ENCODE peak calls at places on chromosome 16, in nine cellular contexts. F, I, Z, J, G, D, S, U and N are unnamed samples.
A peak's percentile ranks its signal among the peaks of the same experiment; 100 is the strongest.

GRCh38 chr16:89395150-89396142 is 94.9 kb downstream of the ANKRD11 start:
- DNase-seq in F (peak; percentile 88), I (peak; percentile 93), Z (no peak), J (peak; percentile 92), G (peak; percentile 90), D (no peak), S (peak; percentile 87), U (peak; percentile 96), N (no peak)

GRCh38 chr16:55479560-55480197 is 681 bp downstream of the MMP2 start:
- DNase-seq in F (no peak), I (no peak), Z (no peak), J (no peak), G (no peak), D (no peak), S (no peak), U (no peak), N (no peak)

GRCh38 chr16:22004321-22004720 is 3.4 kb upstream of the PDZD9 start:
- DNase-seq in F (no peak), I (no peak), Z (peak; percentile 39), J (no peak), G (no peak), D (no peak), S (no peak), U (no peak), N (no peak)

GRCh38 chr16:1786242-1787055 is 3.7 kb downstream of the NUBP2 start:
- DNase-seq in F (no peak), I (no peak), Z (peak; percentile 62), J (no peak), G (no peak), D (no peak), S (no peak), U (no peak), N (no peak)

GRCh38 chr16:17520567-17520966 is 49.8 kb upstream of the XYLT1 start:
- DNase-seq in F (no peak), I (no peak), Z (no peak), J (no peak), G (no peak), D (no peak), S (no peak), U (no peak), N (no peak)

GRCh38 chr16:86027366-86028126 is 128.6 kb downstream of the IRF8 start:
- DNase-seq in F (no peak), I (peak; percentile 56), Z (no peak), J (no peak), G (peak; percentile 68), D (no peak), S (peak; percentile 53), U (no peak), N (no peak)

GRCh38 chr16:83136924-83137323 is 510.2 kb downstream of the CDH13 start:
- DNase-seq in F (no peak), I (no peak), Z (no peak), J (no peak), G (no peak), D (no peak), S (no peak), U (no peak), N (no peak)

GRCh38 chr16:62018301-62019060 is 17.8 kb downstream of the CDH8 start:
- DNase-seq in F (no peak), I (no peak), Z (no peak), J (no peak), G (no peak), D (no peak), S (no peak), U (no peak), N (no peak)

DNA sequence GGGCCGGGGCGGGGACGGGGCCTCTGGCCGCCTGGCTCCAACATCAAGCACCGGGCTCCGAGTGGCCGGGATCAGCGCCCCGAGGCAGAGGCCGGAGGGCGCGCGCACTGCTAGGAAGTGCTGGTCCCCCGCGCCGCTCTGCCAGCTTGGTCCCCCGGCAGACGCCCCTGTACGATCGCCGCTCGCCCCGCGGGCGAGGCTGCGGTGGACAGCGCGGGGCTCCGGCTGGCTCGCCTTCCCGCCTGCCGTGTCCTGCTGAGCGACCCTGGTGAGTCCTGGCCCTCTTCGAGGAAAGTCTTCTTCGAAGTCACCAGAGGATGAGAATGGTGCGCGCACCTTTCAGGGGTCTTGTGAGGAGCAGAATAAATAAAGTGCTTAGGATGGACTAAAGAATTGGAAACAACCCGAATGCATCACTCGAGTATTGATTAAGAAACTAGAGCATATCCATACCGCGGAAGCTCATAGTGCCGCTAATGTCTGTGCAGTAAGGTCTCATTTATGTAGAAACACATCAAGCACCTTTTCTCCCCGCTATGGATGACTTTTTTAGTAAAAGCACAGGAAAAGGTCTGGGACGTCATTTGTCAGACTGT is 389 bp downstream of the ZNF213 start:
- DNase-seq in F (no peak), I (no peak), Z (no peak), J (no peak), G (no peak), D (no peak), S (no peak), U (no peak), N (no peak)
- TF ChIP-seq POLR2A in F (peak; percentile 70), I (no peak), Z (peak; percentile 20), J (no peak), G (no peak), D (peak; percentile 83), S (no peak), U (no peak), N (no peak)

DNA sequence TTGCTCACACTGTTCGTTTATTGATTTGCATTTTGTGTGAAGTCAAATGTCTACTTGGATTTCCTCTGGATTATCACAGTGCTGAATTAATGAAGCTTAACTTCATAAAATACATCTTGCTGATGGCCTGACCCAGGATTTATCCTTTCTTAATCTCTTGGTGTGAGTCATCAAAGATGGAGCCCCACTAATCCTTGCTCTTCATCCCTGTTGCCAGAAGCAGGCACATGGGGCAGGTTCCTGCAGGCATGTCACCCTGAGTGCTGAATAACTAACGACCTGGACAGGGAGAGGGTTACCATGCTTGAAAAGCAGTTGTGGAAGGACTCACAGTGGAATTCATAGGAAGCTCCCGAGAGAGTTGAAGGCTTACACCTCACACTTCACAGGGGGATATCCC is 56.0 kb upstream of the FA2H start:
- DNase-seq in F (no peak), I (no peak), Z (no peak), J (no peak), G (no peak), D (no peak), S (no peak), U (no peak), N (no peak)
- H3K27ac ChIP-seq in F (no peak overlapping the region), I (no peak overlapping the region), Z (no peak overlapping the region), J (no peak overlapping the region), G (no peak overlapping the region), D (no peak overlapping the region), S (no peak overlapping the region), U (no peak overlapping the region), N (no peak overlapping the region)

GRCh38 chr16:56984639-56985038 is 4.7 kb upstream of the NLRC5 start:
- DNase-seq in F (no peak), I (no peak), Z (no peak), J (no peak), G (peak; percentile 80), D (no peak), S (no peak), U (no peak), N (no peak)
- H3K4me1 ChIP-seq in F (peaks cover 30% of the 10 kb centered on the region), I (peaks cover 37% of the 10 kb centered on the region), Z (peaks cover 2% of the 10 kb centered on the region), J (peaks cover 52% of the 10 kb centered on the region), G (peaks cover 7% of the 10 kb centered on the region), D (peaks cover 55% of the 10 kb centered on the region), S (peaks cover 16% of the 10 kb centered on the region), U (no peaks in the 10 kb centered on the region), N (peaks cover 39% of the 10 kb centered on the region)

GRCh38 chr16:11251525-11252481 is 4.2 kb downstream of the SOCS1 start:
- DNase-seq in F (no peak), I (no peak), Z (no peak), J (peak; percentile 42), G (peak; percentile 85), D (no peak), S (peak; percentile 41), U (no peak), N (no peak)
- TF ChIP-seq POLR2A in F (no peak), I (no peak), Z (peak; percentile 21), J (no peak), G (peak; percentile 28), D (peak; percentile 72), S (no peak), U (no peak), N (no peak)

GRCh38 chr16:81431554-81432353 is 12.9 kb upstream of the CMIP start:
- DNase-seq in F (peak; percentile 90), I (no peak), Z (no peak), J (no peak), G (no peak), D (no peak), S (no peak), U (peak; percentile 49), N (no peak)
- H3K27ac ChIP-seq in F (peak overlapping the region; percentile 90), I (peak overlapping the region; percentile 70), Z (no peak overlapping the region), J (peak overlapping the region; percentile 60), G (no peak overlapping the region), D (peak overlapping the region; percentile 21), S (no peak overlapping the region), U (no peak overlapping the region), N (peak overlapping the region; percentile 87)

GRCh38 chr16:57502048-57502775 is 15.9 kb upstream of the DOK4 start:
- DNase-seq in F (no peak), I (no peak), Z (no peak), J (no peak), G (no peak), D (no peak), S (no peak), U (no peak), N (no peak)

GRCh38 chr16:57505169-57505568 is 18.9 kb upstream of the DOK4 start:
- DNase-seq in F (no peak), I (no peak), Z (no peak), J (no peak), G (no peak), D (no peak), S (no peak), U (no peak), N (no peak)

GRCh38 chr16:57504001-57504400 is 17.7 kb upstream of the DOK4 start:
- DNase-seq in F (no peak), I (no peak), Z (no peak), J (no peak), G (no peak), D (no peak), S (no peak), U (no peak), N (no peak)

GRCh38 chr16:57504491-57504890 is 18.2 kb upstream of the DOK4 start:
- DNase-seq in F (no peak), I (no peak), Z (no peak), J (no peak), G (no peak), D (no peak), S (no peak), U (no peak), N (no peak)

DNA sequence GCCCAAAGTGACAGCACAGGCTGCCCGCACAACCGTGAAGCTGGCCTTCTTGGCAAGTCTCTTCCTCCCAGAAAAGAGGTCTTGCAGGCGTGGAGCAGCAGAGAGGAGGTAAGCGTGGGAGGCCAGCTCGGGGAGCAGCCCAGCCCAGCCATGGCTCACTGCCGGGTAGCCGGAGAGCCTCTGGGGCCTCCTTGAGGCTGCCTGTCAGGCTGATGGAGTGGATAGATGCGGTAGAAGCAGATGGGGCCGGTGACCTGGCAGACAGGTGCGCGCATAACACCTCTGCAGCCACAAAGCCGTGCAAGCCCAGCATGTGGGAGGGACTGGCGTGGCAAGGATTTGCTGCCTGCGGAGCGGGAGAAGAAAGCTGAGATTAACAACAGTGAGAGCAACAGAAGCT is 17.1 kb upstream of the DOK4 start:
- DNase-seq in F (no peak), I (no peak), Z (no peak), J (no peak), G (no peak), D (no peak), S (no peak), U (no peak), N (no peak)
- H3K4me1 ChIP-seq in F (peaks cover 5% of the 10 kb centered on the region), I (no peaks in the 10 kb centered on the region), Z (peaks cover 2% of the 10 kb centered on the region), J (no peaks in the 10 kb centered on the region), G (no peaks in the 10 kb centered on the region), D (no peaks in the 10 kb centered on the region), S (no peaks in the 10 kb centered on the region), U (no peaks in the 10 kb centered on the region), N (no peaks in the 10 kb centered on the region)